ENCODE peak calls at places on chromosomes 16 and 17, in seven cellular contexts. K is tibial nerve, T is OCI-LY7, O is HCT116, C is thoracic aorta, G is heart right ventricle, V is sigmoid colon. E is an unnamed sample.

GRCh38 chr17:28227278-28228108 is 91.5 kb upstream of the TMEM97 start:
- DNase-seq in K (no peak), T (no peak), O (peak), C (no peak), G (peak), V (no peak), E (peak)

GRCh38 chr17:18225562-18226283 is at the start of gene LLGL1:
- DNase-seq in K (no peak), T (no peak), O (no peak), C (no peak), G (no peak), V (no peak), E (no peak)

GRCh38 chr17:28726396-28726911 is 421 bp upstream of the TLCD1 start:
- DNase-seq in K (no peak), T (no peak), O (peak), C (no peak), G (no peak), V (peak), E (peak)

GRCh38 chr17:31581022-31581483 is 189.6 kb downstream of the RAB11FIP4 start:
- DNase-seq in K (no peak), T (no peak), O (no peak), C (peak), G (peak), V (peak), E (peak)

GRCh38 chr16:66093217-66093616 is 273.3 kb upstream of the CDH5 start:
- DNase-seq in K (no peak), T (no peak), O (no peak), C (no peak), G (no peak), V (no peak), E (no peak)

GRCh38 chr17:31094600-31095238 is at the start of gene NF1:
- DNase-seq in K (peak), T (peak), O (peak), C (peak), G (peak), V (peak), E (peak)

GRCh38 chr16:11354733-11355574 is 9.7 kb downstream of the RMI2 start:
- DNase-seq in K (no peak), T (peak), O (no peak), C (no peak), G (no peak), V (peak), E (peak)

GRCh38 chr16:50300942-50301625 is 34.7 kb downstream of the ADCY7 start:
- DNase-seq in K (no peak), T (no peak), O (no peak), C (no peak), G (no peak), V (peak), E (peak)

GRCh38 chr16:57844416-57845030 is 42.2 kb upstream of the KIFC3 start:
- DNase-seq in K (no peak), T (no peak), O (no peak), C (no peak), G (no peak), V (no peak), E (no peak)

GRCh38 chr16:11677959-11678881 is 10.0 kb downstream of the SNN start:
- DNase-seq in K (no peak), T (no peak), O (no peak), C (no peak), G (no peak), V (peak), E (no peak)

GRCh38 chr16:55146939-55147338 is 177.1 kb upstream of the IRX6 start:
- DNase-seq in K (no peak), T (no peak), O (no peak), C (no peak), G (no peak), V (no peak), E (no peak)

GRCh38 chr17:39722965-39723848 is 7.1 kb downstream of the MIEN1 start:
- DNase-seq in K (no peak), T (no peak), O (no peak), C (no peak), G (no peak), V (no peak), E (no peak)

GRCh38 chr17:82492647-82493516 is 26.6 kb upstream of the FOXK2 start:
- DNase-seq in K (no peak), T (no peak), O (no peak), C (no peak), G (no peak), V (no peak), E (no peak)

GRCh38 chr16:1707193-1707790 is 1.3 kb downstream of the MAPK8IP3 start:
- DNase-seq in K (no peak), T (peak), O (no peak), C (no peak), G (no peak), V (no peak), E (no peak)

GRCh38 chr17:69425978-69426377 is 11.5 kb downstream of the MAP2K6 start:
- DNase-seq in K (no peak), T (no peak), O (no peak), C (no peak), G (no peak), V (no peak), E (no peak)

GRCh38 chr17:27566673-27567562 is 64.1 kb upstream of the LGALS9 start:
- DNase-seq in K (no peak), T (no peak), O (no peak), C (no peak), G (no peak), V (no peak), E (no peak)

GRCh38 chr17:13480877-13481276 is 120.9 kb downstream of the HS3ST3A1 start:
- DNase-seq in K (no peak), T (peak), O (no peak), C (no peak), G (no peak), V (no peak), E (no peak)

GRCh38 chr17:3378321-3378720 is 7.8 kb downstream of the OR3A2 start:
- DNase-seq in K (no peak), T (no peak), O (no peak), C (no peak), G (no peak), V (no peak), E (no peak)

GRCh38 chr17:80751460-80752368 is 207.1 kb downstream of the RPTOR start:
- DNase-seq in K (no peak), T (no peak), O (no peak), C (no peak), G (no peak), V (peak), E (no peak)

GRCh38 chr17:33560165-33560564 is 267.1 kb upstream of the ASIC2 start:
- DNase-seq in K (no peak), T (no peak), O (no peak), C (no peak), G (no peak), V (no peak), E (no peak)

GRCh38 chr16:67017810-67018488 is 11.0 kb upstream of the CBFB start:
- DNase-seq in K (peak), T (peak), O (peak), C (no peak), G (peak), V (peak), E (peak)

GRCh38 chr17:42591411-42591810 is 13.9 kb upstream of the PSMC3IP start:
- DNase-seq in K (no peak), T (no peak), O (no peak), C (no peak), G (no peak), V (peak), E (no peak)

GRCh38 chr17:66445229-66445628 is 142.8 kb downstream of the PRKCA start:
- DNase-seq in K (no peak), T (no peak), O (no peak), C (no peak), G (no peak), V (no peak), E (no peak)

GRCh38 chr17:81335388-81336157 is 40.5 kb upstream of the SLC38A10 start:
- DNase-seq in K (no peak), T (no peak), O (no peak), C (no peak), G (no peak), V (no peak), E (peak)

GRCh38 chr17:21286066-21286770 is 1.7 kb downstream of the MAP2K3 start:
- DNase-seq in K (peak), T (peak), O (peak), C (peak), G (peak), V (peak), E (peak)

GRCh38 chr17:55704412-55704811 is 18.3 kb downstream of the TMEM100 start:
- DNase-seq in K (no peak), T (no peak), O (no peak), C (no peak), G (no peak), V (no peak), E (no peak)

DNA sequence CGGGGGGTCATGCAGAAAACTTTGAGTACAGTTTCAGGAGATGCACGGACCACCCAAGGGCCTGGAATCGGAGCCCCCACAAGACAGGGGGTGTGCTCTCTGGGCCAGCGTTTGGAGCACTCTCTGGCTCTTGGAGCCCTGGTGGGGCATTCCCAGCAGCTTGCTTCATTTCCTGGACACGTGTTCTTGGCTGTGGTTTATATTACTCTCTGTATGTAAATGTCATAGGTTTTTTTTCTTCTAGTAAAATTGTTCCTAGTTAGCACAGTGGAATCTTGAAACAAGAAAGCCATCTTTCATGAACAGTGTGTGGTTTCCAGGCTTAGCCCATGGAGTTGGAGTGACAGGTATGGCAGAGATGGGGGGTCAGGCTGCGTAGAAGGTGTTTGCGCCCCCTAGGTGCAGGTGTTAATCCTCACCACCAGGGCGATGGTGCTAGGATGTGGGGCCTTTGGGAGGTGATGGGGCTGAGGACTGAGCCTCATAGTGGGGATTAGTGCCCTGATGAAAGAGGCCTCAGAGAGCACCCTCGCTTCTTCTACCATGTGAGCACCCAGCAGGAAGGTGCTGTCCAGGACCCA is 79.8 kb downstream of the JPH3 start:
- DNase-seq in K (no peak), T (peak), O (peak), C (no peak), G (no peak), V (no peak), E (no peak)
- TF ChIP-seq CTCF in K (no peak), T (peak), O (peak), C (no peak), G (no peak), V (no peak), E (no peak)

GRCh38 chr17:19867094-19867653 is 562 bp downstream of the ULK2 start:
- DNase-seq in K (peak), T (peak), O (peak), C (no peak), G (peak), V (peak), E (peak)
- H3K4me3 ChIP-seq in K (peak), T (peak), O (peak), C (peak), G (peak), V (peak), E (peak)

DNA sequence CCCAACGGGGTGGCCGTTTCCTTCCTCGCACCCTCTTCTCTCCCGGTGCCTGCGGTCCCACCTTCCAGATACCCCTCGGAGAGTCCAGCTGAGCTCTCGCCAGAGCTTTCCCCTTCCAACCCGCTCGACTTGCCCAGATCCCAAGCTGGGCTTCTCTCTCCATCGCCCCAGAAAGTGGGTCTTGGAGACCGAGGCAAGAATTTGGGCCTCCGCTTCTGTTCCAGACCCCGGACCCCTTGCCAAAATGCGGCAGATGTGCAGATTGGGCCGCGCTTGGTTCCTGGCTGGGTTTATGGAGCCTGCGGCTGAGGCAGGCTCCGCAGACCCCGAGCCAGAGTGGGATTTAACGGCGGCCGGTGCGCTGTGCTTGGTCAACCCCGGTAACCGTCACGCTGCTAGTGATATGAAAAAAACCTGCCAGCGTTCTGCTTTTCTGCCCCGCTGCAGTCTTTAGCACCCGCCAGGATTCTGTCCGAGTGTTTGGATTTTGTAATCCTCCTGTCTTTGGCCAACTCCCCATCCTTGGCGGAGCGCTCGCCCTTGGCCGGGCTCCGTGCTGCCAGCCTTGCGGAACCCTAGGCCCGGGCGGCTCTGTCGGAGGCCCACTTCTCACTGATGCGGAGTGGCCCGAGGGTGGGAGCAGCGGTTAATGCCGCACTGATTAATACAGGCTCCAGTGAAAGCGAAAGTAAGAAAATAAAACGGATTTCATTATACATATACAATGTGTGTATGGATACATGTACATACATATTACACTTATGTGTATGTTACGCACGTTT is 754 bp upstream of the SLFN11 start:
- DNase-seq in K (peak), T (no peak), O (no peak), C (no peak), G (peak), V (peak), E (peak)
- H3K27ac ChIP-seq in K (peak), T (no peak), O (no peak), C (peak), G (peak), V (peak), E (peak)

GRCh38 chr17:7586673-7587419 is 3.0 kb downstream of the SOX15 start:
- DNase-seq in K (no peak), T (peak), O (peak), C (no peak), G (no peak), V (no peak), E (no peak)
- TF ChIP-seq CTCF in K (no peak), T (peak), O (peak), C (no peak), G (peak), V (no peak), E (no peak)

GRCh38 chr17:44109312-44109630 is 14.2 kb downstream of the HDAC5 start:
- DNase-seq in K (no peak), T (no peak), O (no peak), C (no peak), G (no peak), V (no peak), E (no peak)
- H3K4me3 ChIP-seq in K (no peak), T (no peak), O (no peak), C (peak), G (peak), V (peak), E (no peak)

GRCh38 chr16:88454315-88455057 is 1.4 kb downstream of the ZFPM1 start:
- DNase-seq in K (no peak), T (peak), O (no peak), C (no peak), G (no peak), V (no peak), E (no peak)

GRCh38 chr16:88458039-88458772 is 5.1 kb downstream of the ZFPM1 start:
- DNase-seq in K (no peak), T (no peak), O (no peak), C (no peak), G (no peak), V (no peak), E (no peak)

GRCh38 chr16:88458773-88459235 is 5.7 kb downstream of the ZFPM1 start:
- DNase-seq in K (no peak), T (no peak), O (no peak), C (no peak), G (no peak), V (no peak), E (no peak)

GRCh38 chr16:88455610-88456355 is 2.7 kb downstream of the ZFPM1 start:
- DNase-seq in K (no peak), T (peak), O (peak), C (no peak), G (no peak), V (no peak), E (no peak)

DNA sequence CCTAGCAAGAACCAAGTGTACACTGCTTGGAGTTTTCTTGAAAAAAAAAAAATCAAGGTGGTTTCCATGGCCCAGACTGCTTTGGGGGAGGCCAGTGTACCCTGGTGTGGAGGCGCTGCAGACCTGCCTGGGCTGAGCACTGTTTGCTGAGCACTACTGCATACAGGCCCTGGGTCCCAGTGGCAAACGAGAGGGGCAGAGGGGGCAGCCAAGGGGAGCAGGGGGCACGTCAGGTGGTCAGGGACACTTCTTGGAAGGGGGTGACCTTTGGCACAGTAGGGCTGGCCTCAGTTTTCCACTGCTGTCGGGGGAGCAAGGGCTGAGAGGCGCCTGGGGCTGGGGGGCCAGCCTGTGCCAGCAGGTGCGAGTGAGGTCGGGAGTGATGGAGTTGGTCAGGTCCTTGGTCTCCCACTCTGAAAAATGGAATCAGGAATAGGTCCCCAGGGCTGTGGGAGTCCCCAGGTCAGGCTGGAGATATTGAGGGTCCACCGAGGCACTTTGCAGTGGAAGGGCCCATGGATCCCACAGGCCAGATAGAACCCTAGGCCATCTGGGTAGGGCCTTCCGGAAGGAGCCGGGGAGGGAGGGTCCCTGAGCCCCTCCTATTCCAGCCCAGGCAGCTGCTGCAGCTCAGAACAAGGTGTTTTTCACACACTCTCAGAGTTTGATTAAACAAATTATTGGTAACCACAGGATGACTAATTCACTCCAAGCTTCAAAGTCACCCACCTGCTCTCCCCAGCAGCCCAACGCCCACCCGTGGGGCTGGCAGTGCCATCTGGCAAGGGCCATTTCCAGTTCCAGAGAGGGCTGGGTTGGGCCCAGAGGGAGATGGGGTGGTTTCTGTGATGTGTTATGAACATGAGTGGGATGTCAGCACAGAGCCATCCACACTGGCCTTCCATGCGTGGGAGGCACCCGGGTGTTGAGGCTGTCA is 3.5 kb downstream of the ZFPM1 start:
- DNase-seq in K (no peak), T (peak), O (no peak), C (no peak), G (no peak), V (no peak), E (no peak)
- H3K27ac ChIP-seq in K (no peak), T (peak), O (peak), C (no peak), G (no peak), V (no peak), E (no peak)

GRCh38 chr16:46883690-46884512 is at the start of gene GPT2:
- DNase-seq in K (peak), T (peak), O (peak), C (peak), G (peak), V (peak), E (peak)
- TF ChIP-seq CTCF in K (peak), T (no peak), O (no peak), C (peak), G (peak), V (no peak), E (peak)

E was measured in left lung.